ENCODE peak calls at places on chromosomes 5 and 9, in five cellular contexts. S is brain microvascular endothelial cell, P is lung, D is uterus, J is mammary epithelial cell. M is an unnamed sample.

GRCh38 chr9:89635007-89635742 is 30.4 kb downstream of the GADD45G start:
- DNase-seq in J (peak), S (peak), D (peak), P (peak), M (peak)

GRCh38 chr9:109297899-109298298 is 23.0 kb downstream of the EPB41L4B start:
- DNase-seq in D (no peak), S (peak), P (no peak), J (peak), M (peak)

GRCh38 chr9:123584202-123585176 is 228.5 kb downstream of the CRB2 start:
- DNase-seq in S (no peak), J (no peak), P (peak), D (no peak), M (no peak)

GRCh38 chr5:167720676-167721260 is 570.7 kb upstream of the WWC1 start:
- DNase-seq in J (no peak), P (no peak), D (no peak), S (peak), M (peak)

GRCh38 chr5:81422671-81423070 is 28.7 kb upstream of the ACOT12 start:
- DNase-seq in P (no peak), S (peak), J (no peak), D (no peak), M (peak)

GRCh38 chr5:73126381-73126780 is 6.0 kb downstream of the TMEM171 start:
- DNase-seq in D (no peak), S (no peak), J (no peak), P (no peak), M (no peak)

GRCh38 chr5:163498886-163499285 is 6.5 kb upstream of the MAT2B start:
- DNase-seq in P (no peak), D (no peak), S (peak), J (peak), M (peak)

GRCh38 chr5:176527246-176528222 is 9.7 kb downstream of the RNF44 start:
- DNase-seq in S (no peak), D (no peak), P (no peak), J (no peak), M (no peak)

GRCh38 chr5:151570512-151571269 is 20.4 kb downstream of the FAT2 start:
- DNase-seq in P (no peak), D (no peak), J (peak), S (no peak), M (no peak)

GRCh38 chr9:136886610-136887597 is 588 bp downstream of the TRAF2 start:
- DNase-seq in D (no peak), P (no peak), S (no peak), J (peak), M (peak)

GRCh38 chr5:124504081-124504916 is 242.1 kb downstream of the ZNF608 start:
- DNase-seq in P (no peak), S (peak), J (no peak), D (no peak), M (no peak)

GRCh38 chr5:78420548-78420947 is 60.1 kb downstream of the SCAMP1 start:
- DNase-seq in P (no peak), S (no peak), J (no peak), D (no peak), M (no peak)

GRCh38 chr5:170154297-170154696 is 48.6 kb downstream of the FOXI1 start:
- DNase-seq in P (no peak), J (no peak), D (no peak), S (no peak), M (no peak)

GRCh38 chr9:123438321-123438720 is 82.3 kb downstream of the CRB2 start:
- DNase-seq in D (no peak), S (no peak), J (no peak), P (no peak), M (no peak)

GRCh38 chr9:129898205-129898604 is 62.9 kb downstream of the USP20 start:
- DNase-seq in S (no peak), J (no peak), D (no peak), P (no peak), M (peak)

GRCh38 chr5:143521891-143522290 is 118.4 kb upstream of the NR3C1 start:
- DNase-seq in J (no peak), D (no peak), P (no peak), S (no peak), M (no peak)

GRCh38 chr5:35924950-35925722 is 13.3 kb downstream of the CAPSL start:
- DNase-seq in P (peak), J (peak), D (peak), S (peak), M (peak)

GRCh38 chr5:169003721-169004481 is 297.0 kb downstream of the SLIT3 start:
- DNase-seq in D (peak), J (no peak), S (no peak), P (no peak), M (no peak)

GRCh38 chr5:139681112-139681458 is 32.9 kb downstream of the CXXC5 start:
- DNase-seq in J (no peak), P (no peak), S (no peak), D (no peak), M (no peak)

GRCh38 chr5:36870399-36871040 is 6.0 kb upstream of the NIPBL start:
- DNase-seq in D (no peak), S (no peak), J (peak), P (no peak), M (peak)

GRCh38 chr9:30116673-30117217 is 2267.7 kb upstream of the ACO1 start:
- DNase-seq in S (no peak), D (no peak), J (no peak), P (no peak), M (no peak)

GRCh38 chr5:32436553-32437262 is 7.8 kb downstream of the ZFR start:
- DNase-seq in P (no peak), J (no peak), S (no peak), D (no peak), M (no peak)

GRCh38 chr5:79202076-79202475 is 33.9 kb upstream of the JMY start:
- DNase-seq in D (no peak), J (peak), P (no peak), S (peak), M (peak)

GRCh38 chr5:130141689-130142320 is 237.5 kb downstream of the CHSY3 start:
- DNase-seq in S (peak), J (peak), P (no peak), D (no peak), M (peak)

GRCh38 chr9:70979971-70980370 is 141.4 kb downstream of the TRPM3 start:
- DNase-seq in S (no peak), D (no peak), J (no peak), P (no peak), M (peak)

GRCh38 chr9:131398204-131398603 is 4.3 kb downstream of the PRRC2B start:
- DNase-seq in J (peak), S (no peak), D (no peak), P (peak), M (no peak)

GRCh38 chr5:147017621-147018020 is 139.1 kb upstream of the PPP2R2B start:
- DNase-seq in D (no peak), P (no peak), J (no peak), S (no peak), M (no peak)

GRCh38 chr9:129491486-129491855 is 129.4 kb downstream of the C9orf50 start:
- DNase-seq in D (peak), S (no peak), P (no peak), J (no peak), M (peak)

GRCh38 chr9:89342948-89343347 is 24.6 kb downstream of the SECISBP2 start:
- DNase-seq in J (no peak), D (no peak), S (no peak), P (no peak), M (no peak)

GRCh38 chr9:113219972-113220371 is 1.1 kb downstream of the FKBP15 start:
- DNase-seq in S (peak), P (no peak), D (no peak), J (peak), M (peak)

DNA sequence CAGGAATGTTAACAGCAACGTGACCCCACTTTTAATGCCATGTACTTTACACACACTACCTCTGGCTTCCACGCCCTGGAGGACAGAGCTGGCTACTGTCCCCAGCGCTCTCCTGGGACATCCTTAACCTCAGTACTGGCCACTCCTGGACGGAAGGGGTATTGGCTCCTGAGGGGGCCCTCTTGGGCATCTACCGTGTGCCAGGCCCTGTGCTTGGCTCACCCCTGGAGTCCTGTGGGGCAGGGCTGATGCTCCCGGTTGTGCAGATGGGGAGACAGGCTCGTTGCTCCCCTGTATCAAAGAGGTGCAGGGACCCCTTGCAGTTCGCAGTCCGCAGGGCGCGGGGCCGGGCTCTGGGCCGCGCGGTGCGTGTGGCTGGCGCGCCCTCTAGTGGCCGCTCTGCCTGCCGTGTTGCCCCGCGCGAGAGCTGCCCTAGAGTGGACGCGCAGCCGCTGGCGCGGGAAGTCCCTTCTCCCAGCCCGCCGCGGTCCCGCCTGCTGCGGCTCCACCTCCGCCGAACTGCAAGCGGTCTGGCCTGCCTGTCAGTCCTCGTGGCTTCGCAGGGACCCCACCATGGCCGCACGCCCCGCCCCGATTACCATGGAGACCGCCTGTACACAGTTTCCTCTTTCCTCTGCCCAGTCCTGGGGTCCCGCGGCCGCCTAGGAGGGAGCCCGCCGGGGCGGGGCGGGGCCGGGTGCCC is at the start of gene WDR38:
- DNase-seq in J (peak), P (peak), D (peak), S (no peak), M (peak)
- TF ChIP-seq CTCF in J (peak), P (peak), D (peak), S (peak), M (peak)

DNA sequence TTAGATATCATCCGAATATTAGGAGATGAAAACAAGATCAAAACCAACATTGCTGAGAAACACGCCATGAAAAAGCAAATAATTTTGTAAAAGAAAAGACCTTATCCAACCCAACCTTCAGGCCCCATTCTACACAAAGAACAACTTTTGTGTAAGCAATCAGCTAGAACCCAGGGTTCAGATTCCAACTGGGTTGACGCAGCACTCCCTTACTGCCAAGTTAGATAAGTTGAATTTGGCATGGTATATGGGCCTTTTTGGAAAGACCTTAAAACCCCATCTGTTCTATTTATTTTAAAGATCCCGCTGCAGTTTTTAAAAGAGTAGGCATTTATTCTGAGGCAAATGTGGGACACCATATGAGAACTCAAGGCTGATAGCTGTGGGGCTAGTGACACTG is 2033.8 kb upstream of the WWC1 start:
- DNase-seq in S (no peak), J (no peak), P (no peak), D (no peak), M (no peak)
- H3K4me3 ChIP-seq in S (no peak), J (no peak), P (no peak), D (no peak), M (no peak)

DNA sequence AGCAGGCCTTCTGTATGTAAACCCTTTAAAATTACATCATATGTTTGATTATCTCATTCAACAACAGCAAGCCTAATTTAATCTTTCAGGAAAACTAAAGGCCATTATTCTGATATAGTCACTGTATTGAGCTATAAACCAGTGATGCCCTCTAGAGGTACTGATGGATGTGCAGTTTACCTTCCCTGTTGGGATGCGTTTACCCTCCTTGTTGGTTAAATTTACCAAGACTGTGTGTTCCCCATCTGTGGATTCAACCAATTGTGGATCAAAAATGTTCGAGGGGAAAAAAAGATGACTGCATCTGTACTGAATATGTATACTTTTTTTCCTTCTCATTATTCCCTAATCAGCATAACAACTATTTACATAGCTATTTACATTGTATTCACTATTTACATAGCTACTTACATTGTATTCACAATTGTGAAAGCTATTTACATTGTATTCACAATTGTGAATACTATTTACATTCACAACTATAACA is 3.7 kb upstream of the BAAT start:
- DNase-seq in J (no peak), S (no peak), P (no peak), D (no peak), M (peak)
- TF ChIP-seq CTCF in J (peak), S (peak), P (no peak), D (no peak), M (peak)

GRCh38 chr9:35689351-35689600 is 449 bp downstream of the TPM2 start:
- DNase-seq in D (no peak), P (no peak), S (no peak), J (no peak), M (no peak)

GRCh38 chr9:35687306-35687705 is 2.4 kb downstream of the TPM2 start:
- DNase-seq in J (no peak), D (no peak), S (no peak), P (no peak), M (no peak)

GRCh38 chr9:35686222-35687203 is 3.2 kb downstream of the TPM2 start:
- DNase-seq in J (no peak), D (no peak), P (no peak), S (no peak), M (peak)

GRCh38 chr9:35688558-35689350 is 971 bp downstream of the TPM2 start:
- DNase-seq in S (peak), D (no peak), J (peak), P (no peak), M (peak)

GRCh38 chr9:35687972-35688557 is 1.7 kb downstream of the TPM2 start:
- DNase-seq in S (no peak), D (no peak), P (no peak), J (no peak), M (no peak)
- H3K4me3 ChIP-seq in S (peak), D (peak), P (peak), J (peak), M (peak)

GRCh38 chr5:173395933-173396308 is 67.7 kb upstream of the STC2 start:
- DNase-seq in D (no peak), J (no peak), P (no peak), S (no peak), M (no peak)

GRCh38 chr5:173394701-173395100 is 66.5 kb upstream of the STC2 start:
- DNase-seq in D (no peak), J (no peak), P (no peak), S (no peak), M (peak)

GRCh38 chr5:173395257-173395932 is 67.2 kb upstream of the STC2 start:
- DNase-seq in D (no peak), S (peak), J (peak), P (no peak), M (peak)

GRCh38 chr5:173397531-173397930 is 69.3 kb upstream of the STC2 start:
- DNase-seq in P (no peak), S (no peak), J (no peak), D (no peak), M (no peak)

GRCh38 chr5:173396311-173396993 is 68.2 kb upstream of the STC2 start:
- DNase-seq in P (no peak), S (no peak), J (no peak), D (no peak), M (no peak)
- TF ChIP-seq CTCF in P (no peak), S (peak), J (no peak), D (no peak), M (no peak)

DNA sequence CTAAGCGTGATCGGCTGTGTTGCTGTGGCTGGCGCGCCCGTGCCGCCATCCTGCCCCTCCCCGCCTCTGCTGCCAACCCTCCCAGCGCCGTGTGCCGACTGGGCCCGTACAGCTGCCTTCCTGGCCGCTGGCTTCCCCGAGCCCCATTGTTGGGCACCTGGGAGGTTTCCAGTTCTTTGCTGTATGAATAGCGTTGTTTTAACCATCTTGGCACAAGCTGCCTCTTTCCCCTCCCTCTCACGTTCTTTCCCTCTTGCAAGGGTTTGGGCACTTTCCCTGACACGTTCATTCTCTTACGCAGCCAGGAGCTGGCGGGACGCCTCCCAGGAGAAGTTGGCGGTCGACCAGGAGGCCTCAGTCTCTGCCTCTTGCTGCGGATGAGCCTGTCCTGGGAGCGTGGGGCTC is 43.1 kb upstream of the RXRA start:
- DNase-seq in P (peak), J (peak), S (no peak), D (peak), M (peak)
- H3K4me3 ChIP-seq in P (no peak), J (no peak), S (no peak), D (no peak), M (no peak)

DNA sequence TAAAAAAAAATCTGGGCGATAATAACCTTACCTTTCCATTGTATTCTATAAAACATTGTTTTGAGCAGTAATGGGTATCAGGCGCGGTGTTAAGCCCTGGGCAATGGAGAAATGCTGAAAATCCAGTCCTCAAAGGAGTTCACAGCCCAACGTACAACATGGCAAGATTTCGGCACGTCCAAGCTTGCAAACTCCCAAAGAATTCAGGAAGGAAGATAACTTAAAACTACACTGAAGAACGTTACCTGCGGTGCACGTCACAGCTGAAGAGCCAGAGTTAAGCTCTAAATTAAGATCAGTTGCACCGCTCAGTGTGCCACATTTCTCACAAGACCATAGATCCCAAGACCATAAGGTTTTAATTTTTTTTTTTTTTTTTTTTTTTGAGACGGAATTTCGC is 942 bp downstream of the ALDH7A1 start:
- DNase-seq in J (peak), S (no peak), D (no peak), P (no peak), M (peak)
- TF ChIP-seq CTCF in J (no peak), S (no peak), D (no peak), P (no peak), M (no peak)

GRCh38 chr9:126661521-126662251 is 48.0 kb downstream of the LMX1B start:
- DNase-seq in J (peak), S (no peak), P (no peak), D (no peak), M (no peak)
- H3K4me3 ChIP-seq in J (no peak), S (no peak), P (no peak), D (no peak), M (no peak)

GRCh38 chr5:122810405-122810804 is 35.0 kb upstream of the SNX24 start:
- DNase-seq in D (no peak), J (no peak), S (no peak), P (no peak), M (no peak)
- TF ChIP-seq CTCF in D (no peak), J (no peak), S (no peak), P (no peak), M (no peak)

GRCh38 chr9:95495988-95496387 is 20.8 kb downstream of the PTCH1 start:
- DNase-seq in S (no peak), J (no peak), D (no peak), P (no peak), M (no peak)

GRCh38 chr9:95494416-95495371 is 22.1 kb downstream of the PTCH1 start:
- DNase-seq in S (no peak), J (no peak), P (no peak), D (no peak), M (no peak)

GRCh38 chr9:95494022-95494415 is 22.8 kb downstream of the PTCH1 start:
- DNase-seq in P (no peak), J (no peak), S (no peak), D (no peak), M (no peak)

GRCh38 chr9:95497772-95498171 is 19.0 kb downstream of the PTCH1 start:
- DNase-seq in J (no peak), P (no peak), S (no peak), D (no peak), M (no peak)

DNA sequence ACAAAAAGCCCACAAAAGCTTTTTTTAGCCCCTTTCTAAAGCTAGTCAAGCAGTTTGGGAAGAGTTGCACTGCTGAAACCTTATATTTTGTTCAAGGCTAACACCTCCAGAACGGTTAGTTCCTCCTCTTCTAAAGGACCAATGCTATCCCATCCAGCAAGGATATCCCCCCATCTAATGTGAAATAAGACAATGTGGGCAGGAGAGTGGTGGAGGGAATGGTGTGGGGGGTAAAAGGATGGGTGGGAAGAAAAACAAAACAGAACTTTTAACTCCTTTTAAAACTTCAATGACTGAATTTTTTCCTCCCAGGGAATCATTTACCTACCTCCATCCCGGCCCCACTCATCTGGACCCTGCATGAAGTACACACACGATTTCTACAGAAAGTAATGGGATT is 21.2 kb downstream of the PTCH1 start:
- DNase-seq in J (no peak), D (no peak), S (no peak), P (no peak), M (no peak)
- H3K4me3 ChIP-seq in J (no peak), D (no peak), S (no peak), P (no peak), M (no peak)